ENCODE peak calls at places on chromosomes 2 and 18, in eight cellular contexts. Q, R, Y, E, C, H, O and V are unnamed samples.

GRCh38 chr2:194464964-194465638 is 1191.9 kb upstream of the SLC39A10 start:
- DNase-seq in Q (no peak), R (no peak), Y (no peak), E (no peak), C (no peak), H (no peak), O (no peak), V (no peak)

GRCh38 chr2:69781321-69782248 is 39.7 kb downstream of the ANXA4 start:
- DNase-seq in Q (no peak), R (no peak), Y (no peak), E (no peak), C (no peak), H (no peak), O (peak), V (no peak)

GRCh38 chr2:150596071-150596470 is 108.6 kb upstream of the RND3 start:
- DNase-seq in Q (peak), R (no peak), Y (no peak), E (no peak), C (no peak), H (no peak), O (no peak), V (no peak)

GRCh38 chr2:223751012-223751411 is 86.4 kb downstream of the AP1S3 start:
- DNase-seq in Q (peak), R (no peak), Y (no peak), E (no peak), C (no peak), H (no peak), O (no peak), V (no peak)

GRCh38 chr2:86788172-86788571 is 2.5 kb downstream of the CD8A start:
- DNase-seq in Q (no peak), R (peak), Y (no peak), E (no peak), C (peak), H (no peak), O (no peak), V (no peak)

GRCh38 chr18:48875314-48875941 is 75.3 kb downstream of the SMAD7 start:
- DNase-seq in Q (no peak), R (no peak), Y (no peak), E (no peak), C (no peak), H (no peak), O (no peak), V (no peak)

GRCh38 chr2:71534786-71535185 is 81.4 kb downstream of the DYSF start:
- DNase-seq in Q (no peak), R (no peak), Y (no peak), E (no peak), C (no peak), H (no peak), O (no peak), V (no peak)

GRCh38 chr2:102418421-102418961 is 4.5 kb upstream of the IL18RAP start:
- DNase-seq in Q (no peak), R (no peak), Y (peak), E (peak), C (no peak), H (no peak), O (no peak), V (no peak)

GRCh38 chr2:196635156-196635555 is 4.4 kb upstream of the CCDC150 start:
- DNase-seq in Q (peak), R (no peak), Y (no peak), E (no peak), C (no peak), H (no peak), O (no peak), V (no peak)

GRCh38 chr2:240903191-240904060 is 2.7 kb upstream of the CROCC2 start:
- DNase-seq in Q (no peak), R (no peak), Y (no peak), E (no peak), C (peak), H (no peak), O (no peak), V (no peak)

GRCh38 chr2:138087761-138088602 is 123.7 kb downstream of the HNMT start:
- DNase-seq in Q (no peak), R (no peak), Y (no peak), E (no peak), C (peak), H (no peak), O (no peak), V (no peak)

GRCh38 chr2:62409442-62409841 is 96.6 kb downstream of the TMEM17 start:
- DNase-seq in Q (peak), R (no peak), Y (no peak), E (no peak), C (no peak), H (no peak), O (no peak), V (no peak)